ENCODE peak calls at places on chromosome 6, in four cellular contexts. A, G, L and E are unnamed samples.

GRCh38 chr6:157841211-157841840 is 18.3 kb downstream of the SNX9 start:
- DNase-seq in A (peak; percentile 4), L (no peak), G (no peak), E (no peak)

GRCh38 chr6:139296927-139297326 is 5.1 kb upstream of the TXLNB start:
- DNase-seq in A (no peak), G (no peak), L (no peak), E (no peak)

GRCh38 chr6:136192917-136193316 is 57.2 kb downstream of the MTFR2 start:
- DNase-seq in L (no peak), A (no peak), G (no peak), E (no peak)

GRCh38 chr6:10426781-10427279 is 12.0 kb upstream of the TFAP2A start:
- DNase-seq in A (no peak), L (no peak), G (no peak), E (no peak)

GRCh38 chr6:166490671-166491500 is 95.6 kb downstream of the RAMACL start:
- DNase-seq in A (no peak), L (peak; percentile 87), G (no peak), E (no peak)

GRCh38 chr6:12504325-12504966 is 212.1 kb upstream of the PHACTR1 start:
- DNase-seq in A (no peak), L (no peak), G (no peak), E (no peak)

GRCh38 chr6:4939241-4939640 is 64.6 kb downstream of the RPP40 start:
- DNase-seq in G (no peak), L (no peak), A (no peak), E (no peak)

GRCh38 chr6:36539814-36540568 is 7.3 kb downstream of the STK38 start:
- DNase-seq in A (no peak), G (no peak), L (no peak), E (no peak)

GRCh38 chr6:107118976-107119375 is 3.7 kb upstream of the BEND3 start:
- DNase-seq in A (no peak), G (no peak), L (peak; percentile 19), E (no peak)

GRCh38 chr6:150857062-150857905 is 8.2 kb upstream of the MTHFD1L start:
- DNase-seq in L (no peak), A (no peak), G (no peak), E (no peak)

GRCh38 chr6:84426002-84426705 is 198.7 kb upstream of the CEP162 start:
- DNase-seq in G (no peak), A (no peak), L (no peak), E (no peak)

GRCh38 chr6:6925391-6926164 is 182.2 kb upstream of the RREB1 start:
- DNase-seq in L (no peak), G (no peak), A (no peak), E (no peak)

GRCh38 chr6:82408952-82409421 is 45.4 kb downstream of the TPBG start:
- DNase-seq in L (no peak), A (no peak), G (no peak), E (no peak)

GRCh38 chr6:7732219-7732618 is 6.3 kb downstream of the BMP6 start:
- DNase-seq in L (no peak), A (no peak), G (no peak), E (no peak)

GRCh38 chr6:159217595-159218275 is 48.5 kb downstream of the FNDC1 start:
- DNase-seq in L (peak; percentile 6), A (no peak), G (peak; percentile 24), E (no peak)